ENCODE peak calls at places on chromosomes 1 and 21, in eight cellular contexts. W is ovary, C is mesothelial cell of epicardium, Q is cardiac muscle cell, S is omental fat pad, J is AG09319, F is AG10803, O is type B pancreatic cell. U is an unnamed sample.

GRCh38 chr1:174692313-174692712 is 244.5 kb downstream of the GPR52 start:
- DNase-seq in W (no peak), C (no peak), Q (peak), S (no peak), J (no peak), F (peak), O (no peak), U (no peak)

GRCh38 chr1:181918893-181919728 is 142.4 kb downstream of the ZNF648 start:
- DNase-seq in W (no peak), C (no peak), Q (no peak), S (no peak), J (no peak), F (no peak), O (no peak), U (no peak)

GRCh38 chr1:12001249-12001917 is 17.9 kb upstream of the MIIP start:
- DNase-seq in W (peak), C (no peak), Q (peak), S (peak), J (peak), F (peak), O (no peak), U (peak)

GRCh38 chr21:39373634-39374033 is 24.7 kb upstream of the HMGN1 start:
- DNase-seq in W (no peak), C (no peak), Q (peak), S (no peak), J (no peak), F (peak), O (no peak), U (no peak)

GRCh38 chr1:1406101-1406820 is 832 bp downstream of the MRPL20 start:
- DNase-seq in W (no peak), C (no peak), Q (no peak), S (no peak), J (no peak), F (no peak), O (no peak), U (no peak)

GRCh38 chr1:51214615-51215131 is 21.4 kb upstream of the RNF11 start:
- DNase-seq in W (peak), C (no peak), Q (peak), S (no peak), J (peak), F (peak), O (no peak), U (no peak)

GRCh38 chr21:35336534-35336933 is 287.4 kb upstream of the RUNX1 start:
- DNase-seq in W (no peak), C (no peak), Q (no peak), S (no peak), J (no peak), F (peak), O (no peak), U (no peak)

GRCh38 chr1:204650911-204651570 is 34.5 kb downstream of the LRRN2 start:
- DNase-seq in W (no peak), C (no peak), Q (no peak), S (no peak), J (no peak), F (peak), O (no peak), U (no peak)

GRCh38 chr1:96292141-96292540 is 429.4 kb upstream of the PTBP2 start:
- DNase-seq in W (no peak), C (no peak), Q (no peak), S (no peak), J (no peak), F (peak), O (no peak), U (no peak)

GRCh38 chr1:167057297-167057688 is 32.9 kb downstream of the GPA33 start:
- DNase-seq in W (no peak), C (no peak), Q (peak), S (no peak), J (no peak), F (peak), O (no peak), U (peak)
- TF ChIP-seq CTCF in W (no peak), C (no peak), Q (peak), S (no peak), J (peak), F (peak), O (peak), U (no peak)

DNA sequence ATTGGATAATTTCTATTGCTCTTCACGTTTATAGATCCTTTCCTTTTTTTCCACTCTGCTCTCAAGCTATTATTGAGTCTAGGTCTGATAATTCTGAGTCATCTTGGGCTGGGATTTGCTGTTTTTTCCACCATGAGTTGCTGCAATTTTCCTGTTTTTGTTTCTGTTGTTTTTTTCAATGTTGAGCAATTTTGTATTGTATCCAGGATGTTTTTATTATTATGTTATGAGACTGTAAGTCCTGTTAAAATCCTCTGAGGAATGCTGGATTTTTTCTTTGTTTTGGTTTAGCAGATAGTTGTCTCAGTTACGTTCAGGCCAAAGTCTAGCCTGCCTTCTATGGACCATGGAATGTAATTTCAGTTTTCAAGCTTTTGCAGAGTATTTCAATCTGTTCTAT is 13.0 kb upstream of the SLC35A3 start:
- DNase-seq in W (no peak), C (no peak), Q (peak), S (no peak), J (peak), F (peak), O (no peak), U (no peak)
- TF ChIP-seq CTCF in W (no peak), C (no peak), Q (peak), S (no peak), J (peak), F (peak), O (no peak), U (no peak)

GRCh38 chr1:231691618-231692259 is 65.1 kb downstream of the DISC1 start:
- DNase-seq in W (peak), C (peak), Q (peak), S (no peak), J (peak), F (peak), O (no peak), U (peak)
- TF ChIP-seq CTCF in W (peak), C (peak), Q (peak), S (no peak), J (peak), F (peak), O (peak), U (peak)

DNA sequence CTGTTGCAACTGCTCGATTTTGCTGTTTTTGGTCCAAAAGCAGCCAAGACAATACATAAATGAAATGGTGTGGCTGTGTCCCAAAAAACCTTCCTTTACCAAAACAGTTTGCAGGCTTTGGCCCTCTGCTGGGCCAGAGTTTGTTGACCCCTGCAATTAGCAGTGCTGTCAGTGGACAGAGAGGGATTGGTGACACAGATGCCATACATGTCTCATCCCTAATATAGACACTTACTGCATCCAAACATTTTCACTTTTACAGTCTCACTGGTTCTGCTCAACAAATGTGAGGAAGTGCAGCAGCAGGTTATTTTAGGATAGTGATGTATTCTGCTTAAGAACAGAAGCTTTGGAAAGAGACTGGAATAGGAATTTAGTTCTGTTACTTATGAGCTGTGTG is 462.9 kb upstream of the LRRC7 start:
- DNase-seq in W (no peak), C (no peak), Q (no peak), S (no peak), J (no peak), F (no peak), O (no peak), U (no peak)
- TF ChIP-seq CTCF in W (no peak), C (no peak), Q (no peak), S (no peak), J (no peak), F (no peak), O (no peak), U (no peak)

U was measured in glutamatergic neuron.